ENCODE peak calls at places on chromosomes 16 and 17, in six cellular contexts. E is GM12878, C is GM12892, Z is H1, G is HepG2, K is K562. F is an unnamed sample.

GRCh38 chr16:16917201-16917600 is 538.3 kb downstream of the NPIPA7 start:
- DNase-seq in C (no peak), E (no peak), G (no peak), K (no peak), Z (no peak), F (no peak)

GRCh38 chr16:3691778-3692177 is 25.5 kb downstream of the TRAP1 start:
- DNase-seq in C (no peak), E (no peak), G (no peak), K (no peak), Z (no peak), F (no peak)

GRCh38 chr16:86038923-86039310 is 140.0 kb downstream of the IRF8 start:
- DNase-seq in Z (no peak), G (no peak), E (no peak), K (no peak), C (no peak), F (no peak)

GRCh38 chr16:1858189-1858588 is 13.8 kb downstream of the MEIOB start:
- DNase-seq in C (no peak), E (no peak), G (no peak), K (no peak), Z (no peak), F (no peak)

GRCh38 chr17:20156196-20157077 is 147.3 kb downstream of the SPECC1 start:
- DNase-seq in E (no peak), C (peak; percentile 42), G (peak; percentile 39), Z (no peak), K (peak; percentile 51), F (peak; percentile 41)

GRCh38 chr16:68779891-68780290 is 42.8 kb downstream of the CDH1 start:
- DNase-seq in G (peak; percentile 30), K (no peak), Z (no peak), E (no peak), C (no peak), F (no peak)

GRCh38 chr17:45302649-45303173 is 14.1 kb downstream of the MAP3K14 start:
- DNase-seq in C (no peak), K (no peak), E (peak; percentile 89), Z (no peak), G (no peak), F (no peak)

GRCh38 chr17:39659286-39660010 is 5.7 kb upstream of the TCAP start:
- DNase-seq in K (no peak), E (no peak), Z (no peak), G (no peak), C (no peak), F (no peak)

GRCh38 chr16:29699324-29700219 is 20.6 kb downstream of the QPRT start:
- DNase-seq in G (no peak), C (no peak), K (peak; percentile 27), Z (no peak), E (no peak), F (no peak)

GRCh38 chr17:57945999-57946797 is 9.0 kb downstream of the CUEDC1 start:
- DNase-seq in E (no peak), Z (no peak), G (no peak), C (no peak), K (no peak), F (no peak)

GRCh38 chr16:85220125-85220839 is 108.0 kb upstream of the CIBAR2 start:
- DNase-seq in K (no peak), Z (no peak), C (no peak), G (peak; percentile 22), E (no peak), F (no peak)

GRCh38 chr16:57627184-57627871 is 1.1 kb upstream of the ADGRG1 start:
- DNase-seq in Z (no peak), K (no peak), C (no peak), E (no peak), G (peak; percentile 42), F (no peak)

GRCh38 chr17:61411114-61411943 is 11.7 kb downstream of the TBX2 start:
- DNase-seq in C (peak; percentile 32), Z (no peak), K (no peak), E (no peak), G (no peak), F (peak; percentile 43)

GRCh38 chr16:83967091-83967490 is 953 bp upstream of the NECAB2 start:
- DNase-seq in C (no peak), G (no peak), K (no peak), E (no peak), Z (no peak), F (no peak)

GRCh38 chr17:64774888-64775600 is 112.9 kb upstream of the SMURF2 start:
- DNase-seq in E (no peak), G (no peak), K (no peak), C (no peak), Z (no peak), F (no peak)

GRCh38 chr16:51382940-51383339 is 231.9 kb upstream of the SALL1 start:
- DNase-seq in E (no peak), C (no peak), K (no peak), G (no peak), Z (no peak), F (no peak)

GRCh38 chr17:30477758-30478115 is 529 bp downstream of the GOSR1 start:
- DNase-seq in Z (no peak), E (no peak), K (no peak), C (peak; percentile 5), G (peak; percentile 9), F (peak; percentile 18)

GRCh38 chr17:78114831-78115723 is 13.5 kb downstream of the TMC6 start:
- DNase-seq in C (no peak), E (no peak), Z (no peak), G (no peak), K (no peak), F (no peak)

GRCh38 chr16:85028638-85029412 is 1.2 kb downstream of the KIAA0513 start:
- DNase-seq in E (no peak), G (no peak), C (peak; percentile 30), Z (no peak), K (no peak), F (peak; percentile 48)

GRCh38 chr17:15154618-15155017 is 110.5 kb downstream of the PMP22 start:
- DNase-seq in Z (no peak), C (no peak), K (no peak), G (no peak), E (no peak), F (no peak)

GRCh38 chr17:10107320-10108165 is 90.9 kb downstream of the GAS7 start:
- DNase-seq in E (no peak), K (no peak), G (no peak), Z (no peak), C (no peak), F (no peak)

GRCh38 chr17:1576500-1576899 is 13.9 kb upstream of the PITPNA start:
- DNase-seq in K (no peak), C (no peak), Z (no peak), G (no peak), E (no peak), F (no peak)

GRCh38 chr17:44219636-44220210 is at the start of gene UBTF:
- DNase-seq in Z (no peak), C (no peak), E (no peak), G (peak; percentile 51), K (peak; percentile 77), F (no peak)

GRCh38 chr16:88385831-88386815 is 3.4 kb downstream of the ZNF469 start:
- DNase-seq in C (no peak), Z (no peak), G (no peak), K (no peak), E (no peak), F (no peak)

GRCh38 chr17:78406396-78406795 is 27.9 kb downstream of the PGS1 start:
- DNase-seq in C (no peak), Z (no peak), G (no peak), K (no peak), E (no peak), F (no peak)

GRCh38 chr17:48261297-48261880 is 153.8 kb downstream of the SNX11 start:
- DNase-seq in E (no peak), K (peak; percentile 59), G (peak; percentile 54), Z (peak; percentile 57), C (no peak), F (no peak)
- TF ChIP-seq TAF1 in E (no peak), K (no peak), G (no peak), Z (no peak), C (no peak), F (no peak)

GRCh38 chr17:73311428-73311780 is 397 bp downstream of the CDC42EP4 start:
- DNase-seq in Z (no peak), E (no peak), C (no peak), G (no peak), K (peak; percentile 52), F (no peak)

GRCh38 chr17:73308017-73308823 is 3.6 kb downstream of the CDC42EP4 start:
- DNase-seq in Z (no peak), G (peak; percentile 91), K (peak; percentile 81), C (no peak), E (no peak), F (no peak)

GRCh38 chr17:73307130-73307529 is 4.7 kb downstream of the CDC42EP4 start:
- DNase-seq in K (no peak), E (no peak), Z (no peak), C (no peak), G (no peak), F (no peak)

GRCh38 chr17:73311781-73312641 is at the start of gene CDC42EP4:
- DNase-seq in G (peak; percentile 90), Z (no peak), E (no peak), C (peak; percentile 82), K (peak; percentile 92), F (peak; percentile 90)

GRCh38 chr17:73309727-73310555 is 1.9 kb downstream of the CDC42EP4 start:
- DNase-seq in G (no peak), Z (no peak), C (no peak), K (no peak), E (no peak), F (no peak)
- TF ChIP-seq POLR2A in G (no peak), Z (no peak), C (no peak), K (no peak), E (no peak), F (no peak)

DNA sequence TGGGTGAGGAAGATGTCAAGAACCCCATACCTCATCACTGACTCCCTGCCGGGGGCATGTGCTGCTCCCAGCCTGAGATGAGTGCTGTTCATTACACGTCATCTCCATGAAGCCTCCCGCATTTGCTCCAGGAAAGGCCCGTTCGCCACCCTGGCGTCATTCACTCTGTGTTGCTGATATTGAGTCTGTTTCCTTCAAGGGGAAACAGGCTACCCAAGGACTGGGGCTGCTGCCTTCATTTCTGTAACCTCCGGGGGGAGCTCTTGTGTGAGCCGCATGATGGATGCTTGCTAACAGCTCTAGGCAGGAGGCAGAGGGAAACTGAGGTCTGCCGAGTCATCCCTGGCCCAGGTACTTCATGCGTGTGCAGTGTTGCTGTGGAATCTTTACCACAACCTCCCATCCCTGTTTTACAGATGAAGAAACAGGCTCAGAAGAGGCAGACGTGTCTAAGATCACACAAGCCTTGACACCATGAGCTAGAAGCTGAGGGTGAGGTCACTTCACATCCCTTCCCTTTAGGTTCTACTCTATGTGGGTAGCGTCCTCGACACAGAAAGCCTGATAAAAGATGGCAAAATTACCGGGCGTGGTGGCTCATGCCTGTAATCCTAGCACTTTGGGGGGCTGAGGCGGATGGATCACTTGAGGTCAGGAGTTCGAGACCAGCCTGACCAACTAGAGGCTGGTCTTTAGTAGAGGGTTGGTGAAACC is 3.5 kb upstream of the ARMC5 start:
- DNase-seq in Z (no peak), K (peak; percentile 15), E (no peak), G (no peak), C (no peak), F (no peak)
- TF ChIP-seq TAF1 in Z (no peak), K (no peak), E (no peak), G (no peak), C (no peak), F (no peak)

DNA sequence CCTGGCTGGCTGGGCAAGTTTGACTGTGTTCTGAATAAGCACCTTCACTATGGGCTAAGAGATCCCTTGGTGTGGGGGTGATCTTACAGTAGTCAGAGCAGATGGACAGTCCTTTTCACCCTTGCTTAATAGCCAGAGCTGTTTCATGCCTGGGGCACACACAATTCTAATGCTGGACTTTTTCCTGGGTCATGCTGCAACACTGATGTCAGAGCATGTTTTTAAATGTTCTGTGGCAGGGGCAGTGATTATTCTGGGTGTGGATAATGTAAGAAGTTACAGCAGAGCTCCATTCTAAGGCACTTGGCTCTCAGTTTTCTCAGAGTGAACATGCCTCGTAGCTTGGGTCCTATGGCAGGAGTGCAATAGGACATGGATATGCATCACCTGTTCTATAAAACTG is 4.0 kb upstream of the CD68 start:
- DNase-seq in C (no peak), E (no peak), K (no peak), Z (no peak), G (no peak), F (no peak)
- TF ChIP-seq POLR2A in C (peak; percentile 50), E (peak; percentile 27), K (no peak), Z (peak; percentile 17), G (no peak), F (peak; percentile 58)

F was measured in GM12891.